ENCODE peak calls at places on chromosomes 12 and 14, in five cellular contexts. G, Z, I, B and C are unnamed samples.

GRCh38 chr14:77579065-77579464 is 37.4 kb downstream of the SPTLC2 start:
- DNase-seq in G (no peak), B (peak; percentile 87), Z (no peak), I (no peak), C (no peak)

GRCh38 chr12:104605685-104606084 is 148.9 kb downstream of the CHST11 start:
- DNase-seq in B (peak; percentile 74), Z (no peak), I (peak; percentile 91), G (peak; percentile 74), C (no peak)

GRCh38 chr12:53195516-53196420 is 11.3 kb downstream of the ITGB7 start:
- DNase-seq in G (no peak), I (no peak), Z (no peak), B (peak; percentile 10), C (no peak)

GRCh38 chr12:106246891-106247730 is 709 bp downstream of the CKAP4 start:
- DNase-seq in B (peak; percentile 56), G (peak; percentile 72), Z (peak; percentile 59), I (peak; percentile 87), C (no peak)

GRCh38 chr14:73026243-73026844 is 562 bp downstream of the ZFYVE1 start:
- DNase-seq in G (no peak), B (no peak), Z (no peak), I (no peak), C (no peak)

GRCh38 chr12:125406131-125406530 is 340.9 kb downstream of the AACS start:
- DNase-seq in G (no peak), B (no peak), Z (no peak), I (no peak), C (no peak)

GRCh38 chr12:49565119-49565955 is 2.6 kb downstream of the MCRS1 start:
- DNase-seq in Z (no peak), G (no peak), B (no peak), I (no peak), C (no peak)

GRCh38 chr12:71640316-71640715 is 23.3 kb downstream of the ZFC3H1 start:
- DNase-seq in Z (no peak), G (peak; percentile 18), B (no peak), I (no peak), C (no peak)

GRCh38 chr14:105315941-105316562 is 1.5 kb downstream of the PACS2 start:
- DNase-seq in G (peak; percentile 56), I (no peak), Z (no peak), B (no peak), C (peak; percentile 65)

GRCh38 chr14:57502581-57503254 is 9.1 kb upstream of the CCDC198 start:
- DNase-seq in B (peak; percentile 73), Z (no peak), I (no peak), G (no peak), C (no peak)

GRCh38 chr12:70043490-70044138 is 199.6 kb upstream of the CNOT2 start:
- DNase-seq in G (no peak), Z (no peak), I (no peak), B (peak; percentile 10), C (no peak)

GRCh38 chr12:89919241-89919906 is 210.7 kb upstream of the ATP2B1 start:
- DNase-seq in B (no peak), G (peak; percentile 33), I (peak; percentile 49), Z (no peak), C (peak; percentile 49)

GRCh38 chr14:103552011-103552797 is 10.3 kb downstream of the BAG5 start:
- DNase-seq in B (peak; percentile 34), G (peak; percentile 30), Z (no peak), I (peak; percentile 80), C (no peak)

GRCh38 chr14:74934476-74935339 is 11.6 kb upstream of the RPS6KL1 start:
- DNase-seq in B (no peak), Z (no peak), I (no peak), G (no peak), C (no peak)

GRCh38 chr14:77903233-77903632 is 103.3 kb downstream of the ADCK1 start:
- DNase-seq in B (peak; percentile 79), Z (no peak), G (no peak), I (peak; percentile 10), C (no peak)

GRCh38 chr14:54567634-54568561 is 970 bp downstream of the SAMD4A start:
- DNase-seq in Z (peak; percentile 44), G (peak; percentile 64), B (peak; percentile 44), I (peak; percentile 76), C (peak; percentile 74)

GRCh38 chr14:101721951-101722661 is 39.4 kb upstream of the PPP2R5C start:
- DNase-seq in I (peak; percentile 70), Z (no peak), B (peak; percentile 54), G (no peak), C (no peak)

GRCh38 chr14:95240859-95241813 is 78.6 kb downstream of the CLMN start:
- DNase-seq in Z (no peak), B (peak; percentile 85), G (no peak), I (no peak), C (peak; percentile 26)

GRCh38 chr14:77187649-77188012 is 6.0 kb downstream of the TMEM63C start:
- DNase-seq in G (no peak), I (no peak), Z (no peak), B (no peak), C (no peak)

GRCh38 chr12:88153959-88154358 is 11.9 kb downstream of the TMTC3 start:
- DNase-seq in Z (no peak), B (peak; percentile 76), I (no peak), G (no peak), C (no peak)

GRCh38 chr14:48075487-48075886 is 400.1 kb upstream of the MDGA2 start:
- DNase-seq in Z (no peak), G (no peak), I (no peak), B (no peak), C (no peak)

GRCh38 chr12:97701901-97702300 is 239.3 kb downstream of the RMST start:
- DNase-seq in B (no peak), Z (no peak), I (no peak), G (peak; percentile 26), C (no peak)

GRCh38 chr12:64030155-64030554 is 185.7 kb downstream of the SRGAP1 start:
- DNase-seq in Z (no peak), B (peak; percentile 35), G (no peak), I (no peak), C (no peak)

GRCh38 chr14:102487204-102487577 is 22.4 kb downstream of the ANKRD9 start:
- DNase-seq in G (peak; percentile 35), Z (no peak), B (no peak), I (no peak), C (peak; percentile 6)

GRCh38 chr12:71710276-71711125 is 24.6 kb downstream of the TMEM19 start:
- DNase-seq in I (no peak), Z (no peak), G (peak; percentile 71), B (peak; percentile 90), C (peak; percentile 90)

GRCh38 chr12:109946505-109946904 is 46.4 kb downstream of the TCHP start:
- DNase-seq in B (no peak), I (no peak), Z (peak; percentile 15), G (no peak), C (no peak)

GRCh38 chr14:52883658-52884057 is 67.2 kb downstream of the FERMT2 start:
- DNase-seq in Z (no peak), I (no peak), G (no peak), B (no peak), C (no peak)

GRCh38 chr14:53515264-53515663 is 362.1 kb upstream of the DDHD1 start:
- DNase-seq in I (no peak), Z (no peak), G (no peak), B (no peak), C (no peak)

GRCh38 chr12:2877959-2878732 is 1.1 kb downstream of the RHNO1 start:
- DNase-seq in Z (no peak), B (peak; percentile 40), I (no peak), G (no peak), C (no peak)

GRCh38 chr12:124621296-124621660 is 53.9 kb upstream of the NCOR2 start:
- DNase-seq in I (peak; percentile 87), G (peak; percentile 68), B (no peak), Z (no peak), C (no peak)

GRCh38 chr12:120539303-120539702 is 5.1 kb downstream of the RNF10 start:
- DNase-seq in I (no peak), B (peak; percentile 87), G (no peak), Z (no peak), C (no peak)
- H3K4me3 ChIP-seq in I (no peak overlapping the region), B (no peak overlapping the region), G (no peak overlapping the region), Z (no peak overlapping the region), C (no peak overlapping the region)

DNA sequence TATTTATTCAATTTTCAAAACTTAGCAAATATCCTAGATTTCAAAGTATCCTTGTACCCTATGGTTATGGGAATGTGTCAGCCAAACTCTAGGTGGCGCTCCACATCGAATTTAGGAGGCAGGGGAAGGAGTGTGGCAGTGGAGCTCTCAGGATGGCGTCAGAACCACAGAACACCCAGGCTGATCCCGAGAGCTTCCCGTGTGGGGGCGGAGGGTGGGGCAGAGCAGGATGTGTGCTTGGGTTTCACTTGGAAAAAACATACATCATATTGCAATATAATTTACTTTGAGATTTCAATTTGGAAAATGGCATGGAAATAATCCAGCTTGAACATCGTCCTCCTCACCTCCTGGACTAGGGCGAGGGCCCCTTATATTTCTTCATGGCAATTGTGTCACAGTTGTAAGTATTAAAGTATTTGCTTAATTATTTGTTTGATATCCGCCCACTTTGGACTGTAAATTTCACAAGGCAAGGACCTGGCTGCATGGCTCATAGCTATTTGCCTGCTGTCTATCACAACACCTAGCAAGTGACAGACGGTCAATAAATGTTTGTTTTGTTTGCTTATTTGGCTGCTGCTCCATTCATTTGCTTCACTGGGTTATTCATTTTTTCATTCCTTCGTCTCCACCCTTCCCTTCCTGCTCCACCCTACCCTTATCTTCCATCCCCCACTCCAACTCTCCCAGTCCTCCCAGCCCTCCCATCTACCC is 221.5 kb upstream of the HMGA2 start:
- DNase-seq in Z (peak; percentile 51), G (peak; percentile 58), I (peak; percentile 87), B (peak; percentile 97), C (peak; percentile 90)
- H3K4me3 ChIP-seq in Z (no peak overlapping the region), G (no peak overlapping the region), I (peak overlapping the region; percentile 31), B (peak overlapping the region; percentile 63), C (peak overlapping the region; percentile 35)

DNA sequence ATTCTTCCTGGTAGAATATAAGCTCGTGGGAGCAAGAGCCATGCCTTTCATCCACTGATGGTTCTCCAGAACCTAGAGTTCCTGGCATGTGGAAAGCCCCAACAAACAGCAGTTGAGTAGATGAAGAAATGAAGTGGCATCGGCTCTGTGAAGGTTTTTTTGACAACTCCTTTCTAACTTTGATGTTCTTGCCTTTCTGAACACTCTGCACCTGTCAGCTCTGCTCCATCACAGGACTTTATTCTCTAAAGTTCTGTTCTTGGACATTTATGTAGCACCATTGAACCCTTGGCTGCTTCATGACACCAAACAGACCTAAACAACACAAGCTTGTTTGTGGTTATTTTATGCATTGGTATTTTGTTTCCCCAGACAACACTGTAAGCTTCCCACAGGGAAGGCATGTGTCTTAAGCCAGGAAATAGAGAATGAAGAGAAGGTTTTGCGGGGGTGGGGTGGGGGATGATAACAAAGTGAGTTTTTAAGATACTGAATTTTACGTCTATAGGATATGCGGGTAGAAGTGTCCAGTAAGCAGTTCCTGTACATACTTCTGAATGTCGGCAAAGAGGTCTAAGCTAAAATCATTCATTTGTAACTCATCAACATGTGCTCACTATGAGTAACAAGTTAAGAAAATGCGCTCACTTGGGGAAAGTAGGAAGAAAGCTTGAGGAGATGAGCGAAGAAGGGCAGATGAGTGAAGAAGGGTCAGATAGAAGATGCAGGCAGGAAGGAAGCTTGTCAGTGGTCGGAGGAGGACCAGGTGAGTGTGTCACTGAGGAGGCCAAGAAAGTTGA is 146.0 kb upstream of the PLEKHG7 start:
- DNase-seq in Z (no peak), I (no peak), B (no peak), G (no peak), C (no peak)
- H3K4me3 ChIP-seq in Z (no peak overlapping the region), I (no peak overlapping the region), B (no peak overlapping the region), G (no peak overlapping the region), C (no peak overlapping the region)

DNA sequence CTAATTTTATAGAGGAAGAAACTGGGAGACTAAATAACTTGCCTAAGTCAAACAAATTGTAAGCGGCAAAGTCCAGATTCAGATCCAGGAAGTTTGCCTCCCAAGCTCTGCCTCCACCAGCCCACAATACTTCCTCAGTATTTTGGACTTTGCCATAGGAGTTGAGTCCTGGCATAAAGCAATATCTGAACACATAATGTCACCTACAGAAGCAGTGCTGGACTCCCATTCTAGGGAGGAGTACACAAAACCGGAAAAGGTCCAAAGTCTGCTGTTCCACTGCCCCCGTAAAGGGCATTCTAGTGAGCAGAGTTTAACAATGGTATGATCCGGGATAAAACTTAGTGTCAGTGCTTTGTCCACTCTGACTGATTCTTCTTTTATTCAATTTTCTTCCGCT is 340.5 kb downstream of the FUT8 start:
- DNase-seq in B (no peak), G (no peak), I (no peak), Z (no peak), C (no peak)
- H3K4me3 ChIP-seq in B (no peak overlapping the region), G (no peak overlapping the region), I (no peak overlapping the region), Z (no peak overlapping the region), C (no peak overlapping the region)